ENCODE peak calls at places on chromosomes 6 and 20, in six cellular contexts. U is fibroblast of pulmonary artery, W is HFFc6, P is uterus, Y is nephron progenitor cell, D is endothelial cell. A is an unnamed sample.

GRCh38 chr6:139903411-139904157 is 529.1 kb upstream of the CITED2 start:
- DNase-seq in Y (no peak), P (no peak), U (no peak), D (no peak), W (no peak), A (no peak)

GRCh38 chr20:49386848-49387605 is 95.4 kb downstream of the KCNB1 start:
- DNase-seq in W (no peak), U (peak), P (peak), Y (no peak), D (no peak), A (no peak)

GRCh38 chr6:24847402-24847801 is 48.7 kb upstream of the ARMH2 start:
- DNase-seq in D (no peak), P (no peak), W (no peak), U (no peak), Y (no peak), A (no peak)

GRCh38 chr20:36309643-36310042 is 3.5 kb downstream of the DLGAP4 start:
- DNase-seq in U (no peak), Y (no peak), W (no peak), D (no peak), P (no peak), A (no peak)

GRCh38 chr6:55180258-55180657 is 5.9 kb downstream of the HCRTR2 start:
- DNase-seq in Y (no peak), D (no peak), P (no peak), U (no peak), W (no peak), A (no peak)

GRCh38 chr6:89862698-89863097 is 31.6 kb upstream of the GJA10 start:
- DNase-seq in Y (no peak), D (no peak), U (no peak), W (no peak), P (no peak), A (no peak)

GRCh38 chr6:26392932-26393636 is 9.0 kb upstream of the BTN3A1 start:
- DNase-seq in W (no peak), P (no peak), D (no peak), Y (no peak), U (peak), A (no peak)

GRCh38 chr6:138514860-138515540 is 15.7 kb upstream of the NHSL1 start:
- DNase-seq in P (no peak), U (no peak), W (no peak), Y (no peak), D (no peak), A (no peak)

GRCh38 chr20:51360451-51361230 is 181.9 kb downstream of the NFATC2 start:
- DNase-seq in Y (no peak), D (no peak), P (no peak), W (peak), U (peak), A (no peak)

GRCh38 chr6:16901777-16902176 is 140.5 kb upstream of the ATXN1 start:
- DNase-seq in W (no peak), Y (no peak), U (peak), D (no peak), P (peak), A (no peak)

GRCh38 chr6:112511441-112511840 is 164.3 kb downstream of the RFPL4B start:
- DNase-seq in Y (no peak), P (no peak), U (no peak), W (no peak), D (no peak), A (no peak)

GRCh38 chr20:25079171-25079570 is 2.8 kb downstream of the VSX1 start:
- DNase-seq in Y (no peak), W (no peak), D (no peak), U (no peak), P (no peak), A (no peak)

GRCh38 chr6:130843575-130844320 is 16.5 kb downstream of the SMLR1 start:
- DNase-seq in P (no peak), U (peak), W (peak), D (no peak), Y (no peak), A (no peak)

GRCh38 chr6:1130692-1131091 is 181.2 kb upstream of the FOXQ1 start:
- DNase-seq in D (no peak), W (no peak), U (no peak), Y (no peak), P (no peak), A (no peak)

GRCh38 chr20:24097506-24098245 is 109.1 kb upstream of the GGTLC1 start:
- DNase-seq in D (no peak), P (no peak), W (no peak), Y (no peak), U (no peak), A (no peak)

GRCh38 chr20:11852801-11853200 is 64.9 kb upstream of the BTBD3 start:
- DNase-seq in W (peak), U (no peak), Y (no peak), D (no peak), P (no peak), A (no peak)

GRCh38 chr20:44748005-44748370 is 2.3 kb downstream of the KCNK15 start:
- DNase-seq in D (no peak), Y (no peak), W (no peak), P (no peak), U (no peak), A (no peak)

GRCh38 chr6:42378536-42378935 is 73.2 kb downstream of the TRERF1 start:
- DNase-seq in Y (no peak), W (no peak), U (no peak), P (no peak), D (no peak), A (no peak)

GRCh38 chr20:35318502-35319157 is 26.4 kb upstream of the FAM83C start:
- DNase-seq in W (peak), D (no peak), P (no peak), U (peak), Y (no peak), A (no peak)

GRCh38 chr6:84252140-84252539 is 24.7 kb upstream of the CEP162 start:
- DNase-seq in Y (no peak), W (no peak), D (no peak), U (peak), P (no peak), A (no peak)

DNA sequence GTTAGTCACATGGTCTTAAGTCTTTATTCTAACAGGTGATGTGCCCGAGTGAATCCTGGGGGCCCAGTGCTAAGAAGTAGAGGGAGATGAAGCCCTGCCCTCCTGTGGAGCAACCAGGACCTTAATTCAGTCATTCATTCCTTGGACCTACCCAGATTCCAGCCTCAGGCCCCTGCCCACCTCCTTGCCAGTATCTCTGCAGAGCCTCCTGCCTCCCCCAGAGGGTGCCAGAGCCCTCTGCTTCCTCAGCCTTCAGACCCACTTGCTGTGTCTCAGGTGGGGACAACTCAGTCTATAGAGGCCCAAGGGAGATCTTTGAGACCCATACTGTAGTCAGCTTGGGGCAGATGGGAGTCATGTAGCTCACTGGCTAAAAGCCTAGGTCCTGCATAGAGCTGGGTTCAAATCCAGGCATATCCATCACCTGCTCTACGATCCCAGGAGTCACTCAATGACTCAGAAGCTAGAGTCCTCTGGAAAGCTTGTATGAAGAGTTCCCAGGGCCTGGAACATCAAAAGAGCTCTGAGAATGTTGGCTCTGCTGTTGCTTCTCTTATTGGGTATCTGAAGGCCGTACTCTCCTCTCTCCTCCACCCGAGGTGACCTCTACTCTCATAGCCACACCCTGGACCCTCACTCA is 3.9 kb upstream of the SIGLEC1 start:
- DNase-seq in U (peak), W (peak), P (no peak), D (peak), Y (peak), A (peak)
- TF ChIP-seq CTCF in U (peak), W (peak), P (peak), D (peak), Y (peak), A (peak)

GRCh38 chr6:50380409-50381105 is 330.8 kb upstream of the DEFB112 start:
- DNase-seq in U (no peak), D (no peak), Y (no peak), P (no peak), W (no peak), A (no peak)

GRCh38 chr6:50381106-50381415 is 331.3 kb upstream of the DEFB112 start:
- DNase-seq in Y (peak), D (peak), U (no peak), P (no peak), W (no peak), A (peak)
- TF ChIP-seq CTCF in Y (peak), D (peak), U (no peak), P (no peak), W (no peak), A (peak)

GRCh38 chr6:118281291-118281690 is 266.8 kb upstream of the PLN start:
- DNase-seq in W (no peak), Y (no peak), U (no peak), P (no peak), D (peak), A (no peak)

GRCh38 chr6:118285791-118286190 is 262.3 kb upstream of the PLN start:
- DNase-seq in U (no peak), D (no peak), W (no peak), Y (no peak), P (no peak), A (no peak)

GRCh38 chr6:118288355-118289124 is 259.6 kb upstream of the PLN start:
- DNase-seq in W (peak), D (no peak), U (peak), Y (no peak), P (no peak), A (no peak)

GRCh38 chr6:118283759-118284158 is 264.3 kb upstream of the PLN start:
- DNase-seq in Y (peak), D (peak), P (peak), W (peak), U (peak), A (peak)

DNA sequence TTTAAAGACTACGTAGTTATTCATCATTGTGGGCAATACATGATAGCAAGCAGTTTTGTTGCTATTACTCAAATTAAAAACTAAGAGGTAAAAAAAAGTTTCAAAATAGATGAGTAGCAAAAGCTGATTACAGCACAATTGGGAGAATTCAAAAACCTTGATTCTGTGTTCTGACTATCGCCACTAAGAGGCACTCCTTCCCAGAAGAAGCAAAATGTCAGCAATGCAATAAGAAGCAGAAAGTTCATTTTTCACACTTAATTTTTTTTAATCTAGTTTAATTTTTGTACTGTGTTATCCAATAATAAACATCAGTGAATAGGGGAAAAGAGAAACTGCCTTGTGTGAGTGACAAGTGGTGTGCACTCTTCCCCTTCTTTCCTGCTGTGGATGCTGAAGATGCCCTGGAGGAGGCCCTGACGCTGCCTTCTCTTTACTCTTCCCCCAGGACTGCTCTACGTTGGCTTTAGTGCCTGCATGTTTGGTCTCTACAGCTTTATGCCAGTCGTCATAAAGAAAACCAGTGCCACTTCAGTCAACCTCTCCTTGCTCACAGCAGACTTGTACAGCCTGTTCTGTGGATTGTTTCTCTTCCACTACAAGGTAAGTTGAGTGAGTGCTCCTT is 263.2 kb upstream of the PLN start:
- DNase-seq in Y (no peak), D (no peak), U (peak), W (no peak), P (no peak), A (no peak)
- TF ChIP-seq CTCF in Y (peak), D (no peak), U (peak), W (peak), P (peak), A (peak)

GRCh38 chr6:109379706-109380105 is 2.6 kb downstream of the CD164 start:
- DNase-seq in W (peak), Y (no peak), U (no peak), P (no peak), D (no peak), A (no peak)

GRCh38 chr6:109381007-109381746 is 1.1 kb downstream of the CD164 start:
- DNase-seq in D (no peak), P (no peak), U (no peak), W (no peak), Y (no peak), A (no peak)

GRCh38 chr6:109381747-109382575 is at the start of gene CD164:
- DNase-seq in W (peak), D (peak), U (peak), Y (peak), P (peak), A (peak)

GRCh38 chr6:109382576-109383437 is 540 bp upstream of the CD164 start:
- DNase-seq in P (peak), W (peak), Y (peak), D (peak), U (peak), A (peak)

GRCh38 chr6:109383438-109383940 is 1.2 kb upstream of the CD164 start:
- DNase-seq in U (no peak), P (no peak), Y (no peak), D (no peak), W (no peak), A (no peak)
- TF ChIP-seq CTCF in U (no peak), P (no peak), Y (no peak), D (peak), W (peak), A (peak)